ENCODE peak calls at places on chromosomes 7 and 10, in four cellular contexts. One of them, this sample, is unnamed. For H3K4me1, the result is how much of the 10 kb centered on the place peaks cover.

GRCh38 chr7:157339777-157340677 is 3.2 kb downstream of the DNAJB6 start:
- DNase-seq in breast epithelium: peak
- DNase-seq in spleen: no peak
- DNase-seq in psoas muscle: peak
- DNase-seq in this sample: no peak

GRCh38 chr7:128022631-128023532 is 8.4 kb downstream of the LRRC4 start:
- DNase-seq in breast epithelium: no peak
- DNase-seq in spleen: no peak
- DNase-seq in psoas muscle: no peak
- DNase-seq in this sample: no peak

GRCh38 chr7:132580717-132581285 is 4.5 kb upstream of the PLXNA4 start:
- DNase-seq in breast epithelium: peak
- DNase-seq in spleen: no peak
- DNase-seq in psoas muscle: peak
- DNase-seq in this sample: no peak

GRCh38 chr10:6141296-6142151 is 52.7 kb downstream of the RBM17 start:
- DNase-seq in breast epithelium: no peak
- DNase-seq in spleen: no peak
- DNase-seq in psoas muscle: peak
- DNase-seq in this sample: no peak

GRCh38 chr10:86046845-86047460 is 319.6 kb downstream of the GRID1 start:
- DNase-seq in breast epithelium: no peak
- DNase-seq in spleen: no peak
- DNase-seq in psoas muscle: no peak
- DNase-seq in this sample: no peak

GRCh38 chr10:78491812-78492211 is 458.1 kb downstream of the RPS24 start:
- DNase-seq in breast epithelium: no peak
- DNase-seq in spleen: no peak
- DNase-seq in psoas muscle: no peak
- DNase-seq in this sample: no peak

GRCh38 chr10:78150756-78151155 is 117.1 kb downstream of the RPS24 start:
- DNase-seq in breast epithelium: no peak
- DNase-seq in spleen: no peak
- DNase-seq in psoas muscle: no peak
- DNase-seq in this sample: no peak

GRCh38 chr7:128112018-128112780 is 81.0 kb upstream of the LRRC4 start:
- DNase-seq in breast epithelium: peak
- DNase-seq in spleen: peak
- DNase-seq in psoas muscle: no peak
- DNase-seq in this sample: no peak

GRCh38 chr7:6630007-6630849 is 6.9 kb upstream of the ZNF316 start:
- DNase-seq in breast epithelium: no peak
- DNase-seq in spleen: no peak
- DNase-seq in psoas muscle: no peak
- DNase-seq in this sample: no peak

GRCh38 chr10:97679594-97679993 is 7.4 kb downstream of the AVPI1 start:
- DNase-seq in breast epithelium: no peak
- DNase-seq in spleen: no peak
- DNase-seq in psoas muscle: no peak
- DNase-seq in this sample: no peak
- H3K4me1 ChIP-seq in breast epithelium: under half
- H3K4me1 ChIP-seq in spleen: under half
- H3K4me1 ChIP-seq in psoas muscle: under half
- H3K4me1 ChIP-seq in this sample: under half

GRCh38 chr10:69636273-69636575 is 6.2 kb downstream of the FAM241B start:
- DNase-seq in breast epithelium: no peak
- DNase-seq in spleen: peak
- DNase-seq in psoas muscle: no peak
- DNase-seq in this sample: no peak

GRCh38 chr10:69634759-69635425 is 4.8 kb downstream of the FAM241B start:
- DNase-seq in breast epithelium: no peak
- DNase-seq in spleen: peak
- DNase-seq in psoas muscle: no peak
- DNase-seq in this sample: no peak

GRCh38 chr10:69635428-69636272 is 5.6 kb downstream of the FAM241B start:
- DNase-seq in breast epithelium: no peak
- DNase-seq in spleen: peak
- DNase-seq in psoas muscle: no peak
- DNase-seq in this sample: no peak

GRCh38 chr10:69638642-69639041 is 8.6 kb downstream of the FAM241B start:
- DNase-seq in breast epithelium: no peak
- DNase-seq in spleen: peak
- DNase-seq in psoas muscle: no peak
- DNase-seq in this sample: no peak

DNA sequence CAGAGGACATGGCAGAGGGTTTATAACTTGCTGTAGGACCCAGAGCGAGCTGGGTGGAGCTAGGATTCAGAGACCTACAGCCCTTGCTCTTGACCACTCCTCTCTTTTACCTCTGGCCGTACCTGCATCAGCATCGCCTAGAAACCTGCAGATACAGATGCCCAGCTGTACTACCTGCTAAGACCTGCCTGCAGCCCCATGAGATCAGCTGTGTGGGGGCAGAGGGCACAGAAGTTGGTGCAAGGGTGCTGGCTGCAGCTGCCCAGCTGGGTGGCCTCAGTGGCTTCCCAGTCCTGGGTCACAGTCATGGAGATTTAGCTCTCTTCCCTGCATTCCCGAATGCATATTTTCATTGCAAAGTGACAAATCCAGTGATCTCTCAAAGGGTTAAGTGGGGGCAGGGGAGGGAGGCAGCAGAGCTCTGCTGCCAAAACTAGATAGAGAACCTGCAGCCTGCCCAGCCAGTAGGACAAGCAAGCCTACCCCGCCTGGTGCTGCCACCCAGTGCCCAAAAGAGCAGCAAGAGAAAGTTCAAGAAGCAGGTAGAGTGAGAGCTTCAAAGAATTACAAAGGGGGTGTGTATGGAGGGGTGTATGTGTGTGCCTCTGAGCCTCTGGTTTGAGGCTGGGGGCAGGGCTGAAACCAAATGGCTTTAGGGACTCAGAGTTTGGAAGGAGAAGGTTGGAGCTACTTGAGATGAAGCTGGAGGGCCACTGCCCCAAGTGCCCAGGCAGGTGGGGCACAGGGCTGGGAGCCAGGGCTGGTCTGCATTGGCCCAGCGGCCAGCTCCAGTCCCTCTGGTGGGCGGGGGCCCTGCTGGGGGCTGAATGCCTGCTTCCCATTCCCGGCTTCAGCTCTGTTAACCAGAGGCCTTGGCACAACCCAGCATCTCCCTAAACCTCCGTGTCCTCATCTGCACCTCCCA is 6.8 kb downstream of the FAM241B start:
- DNase-seq in breast epithelium: peak
- DNase-seq in spleen: peak
- DNase-seq in psoas muscle: no peak
- DNase-seq in this sample: no peak
- TF ChIP-seq CTCF in breast epithelium: no peak
- TF ChIP-seq CTCF in spleen: no peak
- TF ChIP-seq CTCF in psoas muscle: no peak
- TF ChIP-seq CTCF in this sample: no peak

DNA sequence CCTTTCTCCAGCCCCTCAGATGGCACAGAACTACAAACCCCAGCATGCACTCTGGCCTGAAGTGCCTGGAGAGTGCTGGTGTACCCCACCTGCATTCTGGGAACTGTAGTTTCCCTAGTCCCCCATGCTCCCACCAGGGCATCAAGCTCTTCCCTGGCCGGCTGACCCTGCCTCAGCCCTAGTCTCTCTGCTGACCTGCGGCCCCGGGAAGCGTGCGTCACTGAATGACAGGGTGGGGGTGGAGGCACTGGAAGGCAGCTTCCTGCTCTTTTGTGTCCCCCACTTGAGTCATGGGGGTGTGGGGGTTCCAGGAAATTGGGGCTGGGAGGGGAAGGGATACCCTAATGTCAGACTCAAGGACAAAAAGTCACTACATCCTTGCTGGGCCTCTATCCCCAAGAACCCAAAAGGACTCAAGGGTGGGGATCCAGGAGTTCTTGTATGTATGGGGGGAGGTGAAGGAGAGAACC is 2.1 kb downstream of the NOS3 start:
- DNase-seq in breast epithelium: no peak
- DNase-seq in spleen: peak
- DNase-seq in psoas muscle: no peak
- DNase-seq in this sample: no peak
- H3K4me1 ChIP-seq in breast epithelium: under half
- H3K4me1 ChIP-seq in spleen: half or more
- H3K4me1 ChIP-seq in psoas muscle: under half
- H3K4me1 ChIP-seq in this sample: half or more

GRCh38 chr7:24881622-24882021 is 98.4 kb downstream of the OSBPL3 start:
- DNase-seq in breast epithelium: no peak
- DNase-seq in spleen: no peak
- DNase-seq in psoas muscle: no peak
- DNase-seq in this sample: no peak
- TF ChIP-seq CTCF in breast epithelium: no peak
- TF ChIP-seq CTCF in spleen: no peak
- TF ChIP-seq CTCF in psoas muscle: no peak
- TF ChIP-seq CTCF in this sample: no peak

GRCh38 chr10:97925308-97925938 is 75.8 kb downstream of the GOLGA7B start:
- DNase-seq in breast epithelium: no peak
- DNase-seq in spleen: peak
- DNase-seq in psoas muscle: no peak
- DNase-seq in this sample: no peak
- H3K4me1 ChIP-seq in breast epithelium: under half
- H3K4me1 ChIP-seq in spleen: under half
- H3K4me1 ChIP-seq in psoas muscle: under half
- H3K4me1 ChIP-seq in this sample: under half

GRCh38 chr10:120630266-120630665 is 173.2 kb downstream of the PLPP4 start:
- DNase-seq in breast epithelium: no peak
- DNase-seq in spleen: no peak
- DNase-seq in psoas muscle: no peak
- DNase-seq in this sample: no peak

GRCh38 chr10:120632047-120632446 is 175.0 kb downstream of the PLPP4 start:
- DNase-seq in breast epithelium: no peak
- DNase-seq in spleen: no peak
- DNase-seq in psoas muscle: no peak
- DNase-seq in this sample: no peak

GRCh38 chr10:120632936-120633335 is 175.9 kb downstream of the PLPP4 start:
- DNase-seq in breast epithelium: no peak
- DNase-seq in spleen: no peak
- DNase-seq in psoas muscle: no peak
- DNase-seq in this sample: no peak

DNA sequence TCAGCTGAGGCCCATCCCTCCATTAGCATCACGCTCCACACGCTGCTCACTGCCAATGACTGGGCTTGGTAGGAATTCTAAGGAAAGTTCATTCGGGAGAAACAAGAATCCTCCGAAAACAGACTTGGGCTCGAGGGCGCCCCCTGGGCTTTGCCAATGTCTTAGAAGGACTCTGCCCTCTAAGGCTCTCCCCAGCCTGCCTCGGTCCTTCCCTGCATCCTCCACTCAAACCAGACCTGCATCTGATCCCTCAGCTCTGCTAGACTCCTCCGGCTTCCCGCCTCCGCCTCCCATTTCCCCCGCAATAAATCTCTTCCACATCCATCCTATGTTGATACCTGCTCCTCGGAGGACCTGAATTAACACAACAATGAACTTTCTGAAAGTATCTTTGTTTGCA is 177.6 kb downstream of the PLPP4 start:
- DNase-seq in breast epithelium: no peak
- DNase-seq in spleen: no peak
- DNase-seq in psoas muscle: no peak
- DNase-seq in this sample: no peak
- TF ChIP-seq CTCF in breast epithelium: no peak
- TF ChIP-seq CTCF in spleen: no peak
- TF ChIP-seq CTCF in psoas muscle: no peak
- TF ChIP-seq CTCF in this sample: no peak

DNA sequence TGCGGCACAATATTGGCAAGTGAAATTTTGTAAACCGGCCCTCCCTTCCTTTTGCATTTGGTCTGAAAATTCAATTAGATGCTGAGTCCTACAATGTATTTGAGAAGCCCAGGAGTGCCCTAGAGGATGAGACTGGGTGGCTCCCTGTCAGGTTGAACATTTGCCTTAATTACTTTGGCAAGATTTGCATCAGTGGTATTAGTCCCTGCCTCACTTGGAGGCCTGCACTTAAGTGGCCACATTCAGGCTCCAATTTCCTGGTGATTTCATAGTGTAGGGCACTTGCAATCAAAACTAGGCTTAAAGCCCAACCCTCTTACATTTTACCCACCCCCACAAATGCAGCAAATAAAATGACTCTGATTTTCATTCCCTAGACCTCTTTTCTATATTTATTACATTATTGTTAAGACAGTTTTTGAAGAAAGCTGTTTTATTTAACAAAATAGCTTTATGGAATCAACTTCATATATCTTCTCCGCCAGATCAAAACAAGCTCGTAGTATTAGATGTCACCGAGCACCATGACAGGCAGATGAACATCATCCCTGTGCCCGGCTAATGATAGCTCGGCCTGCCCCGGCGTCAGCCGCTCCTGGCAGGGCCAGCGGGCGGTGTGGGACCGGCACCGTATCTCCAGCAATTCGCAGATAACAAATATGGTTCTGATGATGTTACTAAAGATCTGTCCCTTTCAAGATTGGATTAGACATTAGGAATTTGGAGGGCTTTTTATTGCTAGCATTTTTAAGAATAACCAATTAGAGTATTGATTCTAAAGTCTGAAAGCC is 73.6 kb downstream of the EGFR start:
- DNase-seq in breast epithelium: no peak
- DNase-seq in spleen: no peak
- DNase-seq in psoas muscle: peak
- DNase-seq in this sample: no peak
- H3K4me1 ChIP-seq in breast epithelium: under half
- H3K4me1 ChIP-seq in spleen: under half
- H3K4me1 ChIP-seq in psoas muscle: under half
- H3K4me1 ChIP-seq in this sample: half or more

GRCh38 chr10:29470355-29470705 is 164.4 kb downstream of the SVIL start:
- DNase-seq in breast epithelium: no peak
- DNase-seq in spleen: no peak
- DNase-seq in psoas muscle: peak
- DNase-seq in this sample: no peak
- TF ChIP-seq CTCF in breast epithelium: no peak
- TF ChIP-seq CTCF in spleen: peak
- TF ChIP-seq CTCF in psoas muscle: peak
- TF ChIP-seq CTCF in this sample: no peak

GRCh38 chr10:132521466-132522102 is 16.0 kb upstream of the INPP5A start:
- DNase-seq in breast epithelium: peak
- DNase-seq in spleen: peak
- DNase-seq in psoas muscle: peak
- DNase-seq in this sample: no peak

GRCh38 chr10:132521041-132521465 is 16.5 kb upstream of the INPP5A start:
- DNase-seq in breast epithelium: peak
- DNase-seq in spleen: peak
- DNase-seq in psoas muscle: no peak
- DNase-seq in this sample: no peak

GRCh38 chr10:132518572-132519381 is 18.8 kb upstream of the INPP5A start:
- DNase-seq in breast epithelium: peak
- DNase-seq in spleen: peak
- DNase-seq in psoas muscle: peak
- DNase-seq in this sample: no peak

GRCh38 chr10:132519382-132520146 is 18.0 kb upstream of the INPP5A start:
- DNase-seq in breast epithelium: peak
- DNase-seq in spleen: peak
- DNase-seq in psoas muscle: peak
- DNase-seq in this sample: no peak

GRCh38 chr10:132520147-132520811 is 17.3 kb upstream of the INPP5A start:
- DNase-seq in breast epithelium: peak
- DNase-seq in spleen: peak
- DNase-seq in psoas muscle: peak
- DNase-seq in this sample: no peak
- H3K4me1 ChIP-seq in breast epithelium: under half
- H3K4me1 ChIP-seq in spleen: half or more
- H3K4me1 ChIP-seq in psoas muscle: under half
- H3K4me1 ChIP-seq in this sample: under half

GRCh38 chr7:26655761-26656160 is 208.6 kb downstream of the SKAP2 start:
- DNase-seq in breast epithelium: no peak
- DNase-seq in spleen: no peak
- DNase-seq in psoas muscle: no peak
- DNase-seq in this sample: no peak
- TF ChIP-seq CTCF in breast epithelium: no peak
- TF ChIP-seq CTCF in spleen: no peak
- TF ChIP-seq CTCF in psoas muscle: no peak
- TF ChIP-seq CTCF in this sample: no peak